ENCODE peak calls at places on chromosomes 1 and 21, in four cellular contexts. G, U, D and P are unnamed samples. For H3K4me1, the result is how much of the 10 kb centered on the place peaks cover.

GRCh38 chr1:182688436-182688835 is 4.0 kb upstream of the RGS8 start:
- DNase-seq in G (no peak), U (no peak), D (no peak), P (peak)

GRCh38 chr1:110672753-110673108 is 2.0 kb downstream of the KCNA3 start:
- DNase-seq in G (no peak), U (no peak), D (no peak), P (peak)

GRCh38 chr1:27253611-27254010 is 19.2 kb downstream of the WDTC1 start:
- DNase-seq in G (no peak), U (no peak), D (no peak), P (no peak)

GRCh38 chr1:174998569-174999215 is 1.1 kb upstream of the CACYBP start:
- DNase-seq in G (peak), U (peak), D (peak), P (peak)

GRCh38 chr1:158095737-158096335 is 84.9 kb upstream of the CD1D start:
- DNase-seq in G (no peak), U (no peak), D (peak), P (peak)

GRCh38 chr1:7616076-7616833 is 154.8 kb upstream of the VAMP3 start:
- DNase-seq in G (no peak), U (peak), D (peak), P (peak)

GRCh38 chr21:42360317-42360716 is 6.0 kb downstream of the TFF1 start:
- DNase-seq in G (no peak), U (no peak), D (no peak), P (no peak)

GRCh38 chr1:47991187-47991586 is 6.0 kb downstream of the TRABD2B start:
- DNase-seq in G (no peak), U (no peak), D (no peak), P (no peak)

GRCh38 chr1:81912383-81912782 is 111.6 kb downstream of the ADGRL2 start:
- DNase-seq in G (no peak), U (no peak), D (no peak), P (peak)

GRCh38 chr1:24007079-24007478 is 27.0 kb upstream of the SRSF10 start:
- DNase-seq in G (no peak), U (no peak), D (no peak), P (no peak)

GRCh38 chr1:197915797-197916686 is 1.1 kb upstream of the LHX9 start:
- DNase-seq in G (no peak), U (no peak), D (peak), P (peak)

GRCh38 chr1:32886012-32886827 is at the start of gene HPCA:
- DNase-seq in G (no peak), U (no peak), D (peak), P (no peak)

GRCh38 chr1:89633745-89634625 is 1.1 kb downstream of the LRRC8C start:
- DNase-seq in G (no peak), U (no peak), D (peak), P (peak)

GRCh38 chr1:33925586-33925985 is 61.7 kb downstream of the HMGB4 start:
- DNase-seq in G (no peak), U (no peak), D (no peak), P (no peak)

GRCh38 chr1:66331641-66332523 is 202.1 kb upstream of the SGIP1 start:
- DNase-seq in G (no peak), U (peak), D (peak), P (peak)

GRCh38 chr1:73576084-73576483 is 621.9 kb downstream of the LRRIQ3 start:
- DNase-seq in G (no peak), U (no peak), D (no peak), P (no peak)

GRCh38 chr1:156115514-156116374 is 1.2 kb downstream of the LMNA start:
- DNase-seq in G (no peak), U (peak), D (peak), P (peak)

GRCh38 chr21:31592501-31592900 is 67.0 kb upstream of the SOD1 start:
- DNase-seq in G (no peak), U (no peak), D (no peak), P (no peak)

GRCh38 chr1:84121360-84121759 is 22.7 kb upstream of the PRKACB start:
- DNase-seq in G (no peak), U (no peak), D (peak), P (no peak)

GRCh38 chr21:14995695-14996490 is 68.9 kb downstream of the NRIP1 start:
- DNase-seq in G (no peak), U (no peak), D (no peak), P (no peak)

GRCh38 chr1:26353210-26353859 is 595 bp downstream of the CRYBG2 start:
- DNase-seq in G (no peak), U (no peak), D (no peak), P (no peak)

GRCh38 chr1:54546651-54547348 is 1.2 kb upstream of the ACOT11 start:
- DNase-seq in G (peak), U (no peak), D (no peak), P (no peak)

GRCh38 chr1:43241352-43241953 is 28.3 kb upstream of the TMEM125 start:
- DNase-seq in G (no peak), U (no peak), D (no peak), P (no peak)

GRCh38 chr1:174883361-174883760 is 116.4 kb upstream of the CACYBP start:
- DNase-seq in G (no peak), U (no peak), D (no peak), P (no peak)

GRCh38 chr1:220219865-220220698 is 52.2 kb downstream of the RAB3GAP2 start:
- DNase-seq in G (no peak), U (no peak), D (no peak), P (no peak)

GRCh38 chr21:21156919-21157318 is 158.7 kb downstream of the NCAM2 start:
- DNase-seq in G (no peak), U (no peak), D (no peak), P (no peak)

GRCh38 chr1:1947493-1947892 is 28.4 kb upstream of the TMEM52 start:
- DNase-seq in G (no peak), U (peak), D (no peak), P (no peak)

GRCh38 chr1:93591833-93592635 is 89.6 kb downstream of the BCAR3 start:
- DNase-seq in G (no peak), U (peak), D (no peak), P (peak)

GRCh38 chr1:17671314-17671705 is 83.8 kb upstream of the ACTL8 start:
- DNase-seq in G (no peak), U (no peak), D (no peak), P (no peak)

GRCh38 chr21:44402323-44403105 is 49.1 kb downstream of the TRPM2 start:
- DNase-seq in G (peak), U (no peak), D (no peak), P (no peak)

GRCh38 chr1:180042994-180043622 is 88.5 kb downstream of the CEP350 start:
- DNase-seq in G (no peak), U (no peak), D (no peak), P (no peak)

GRCh38 chr1:50978852-50979781 is 9.1 kb downstream of the CDKN2C start:
- DNase-seq in G (no peak), U (no peak), D (no peak), P (peak)

GRCh38 chr1:10607228-10607627 is 132.5 kb downstream of the PEX14 start:
- DNase-seq in G (no peak), U (no peak), D (no peak), P (no peak)

GRCh38 chr1:10601342-10602060 is 126.8 kb downstream of the PEX14 start:
- DNase-seq in G (no peak), U (no peak), D (no peak), P (no peak)

GRCh38 chr1:10602936-10603335 is 128.2 kb downstream of the PEX14 start:
- DNase-seq in G (no peak), U (no peak), D (no peak), P (no peak)

GRCh38 chr1:10606070-10606469 is 131.3 kb downstream of the PEX14 start:
- DNase-seq in G (no peak), U (no peak), D (no peak), P (no peak)

GRCh38 chr1:10604966-10605365 is 130.2 kb downstream of the PEX14 start:
- DNase-seq in G (no peak), U (no peak), D (no peak), P (no peak)
- H3K4me1 ChIP-seq in G (under half), U (under half), D (under half), P (under half)

GRCh38 chr1:21925334-21925940 is 11.7 kb downstream of the HSPG2 start:
- DNase-seq in G (no peak), U (no peak), D (no peak), P (no peak)

GRCh38 chr1:21919520-21919919 is 17.6 kb downstream of the HSPG2 start:
- DNase-seq in G (no peak), U (no peak), D (no peak), P (no peak)

GRCh38 chr1:21921100-21921875 is 15.8 kb downstream of the HSPG2 start:
- DNase-seq in G (no peak), U (no peak), D (no peak), P (peak)

GRCh38 chr1:21924503-21925005 is 12.6 kb downstream of the HSPG2 start:
- DNase-seq in G (no peak), U (no peak), D (no peak), P (peak)

DNA sequence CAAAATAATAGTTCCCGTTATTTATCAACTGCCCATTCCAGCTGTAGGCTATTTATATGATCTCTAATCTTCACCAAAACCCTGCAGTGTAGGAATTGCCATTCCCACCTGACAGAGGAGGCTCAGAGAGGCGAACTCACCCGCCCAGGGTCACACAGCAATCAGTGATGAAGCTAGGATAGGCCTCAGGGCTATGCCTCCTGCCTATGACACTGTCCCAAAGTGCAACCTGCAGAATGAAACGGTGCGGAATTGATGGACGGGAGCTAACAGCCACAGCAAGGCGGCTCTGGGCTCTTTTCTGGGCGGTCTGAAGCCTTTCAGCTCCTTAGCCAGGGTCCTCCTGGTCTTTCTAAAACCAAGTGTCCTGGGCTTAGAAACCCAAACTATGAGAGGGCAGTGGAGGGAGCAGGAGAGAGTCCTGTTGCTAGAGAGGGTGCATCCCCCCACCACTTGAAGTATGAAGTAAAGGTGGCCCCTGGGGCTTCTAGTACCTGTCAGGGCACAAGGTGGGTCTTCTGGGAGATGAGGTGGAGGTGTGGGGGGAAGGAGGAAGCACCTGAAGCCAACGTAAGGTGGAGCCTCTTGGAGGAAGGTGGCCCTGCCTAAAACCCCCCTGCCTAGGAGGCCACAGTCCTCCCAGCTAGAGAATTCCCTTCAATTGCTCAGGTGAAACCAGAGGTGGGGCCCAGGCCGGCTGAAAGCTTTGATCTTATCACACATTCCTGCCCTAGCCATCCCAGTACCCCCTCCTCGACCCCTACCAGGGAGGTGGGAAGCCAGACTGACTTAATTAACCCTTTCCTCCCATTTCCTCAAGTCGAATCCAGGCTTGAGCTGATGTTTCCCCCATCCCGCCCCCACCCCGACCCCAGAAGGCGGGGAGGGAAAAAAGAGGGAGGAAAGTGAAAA is 14.8 kb downstream of the HSPG2 start:
- DNase-seq in G (no peak), U (no peak), D (no peak), P (no peak)
- H3K4me1 ChIP-seq in G (half or more), U (under half), D (half or more), P (under half)

DNA sequence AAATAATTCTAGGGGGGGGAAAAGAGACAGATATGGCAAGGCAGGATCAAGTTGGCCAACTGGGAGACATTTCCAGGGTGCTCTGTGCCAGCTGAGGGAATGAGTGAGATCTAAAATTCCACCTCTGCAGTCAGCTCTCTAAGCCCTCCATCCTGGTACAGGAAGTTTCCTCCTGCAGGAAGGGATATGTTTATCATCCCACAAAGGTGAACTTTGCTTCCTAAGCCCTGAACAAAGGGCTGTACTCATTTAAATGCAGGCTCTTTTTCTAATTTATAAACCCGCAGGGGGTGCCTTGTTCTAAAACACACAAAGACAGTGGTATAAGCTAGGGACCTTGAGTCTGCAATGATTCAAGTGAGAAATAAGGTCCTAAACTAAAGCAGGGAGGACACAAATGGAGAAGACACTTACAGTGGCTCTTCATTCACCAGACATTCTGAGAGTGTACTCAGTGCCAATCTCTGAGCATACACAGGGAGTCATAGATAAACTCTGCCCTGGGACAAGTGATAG is 3.6 kb upstream of the TNFSF4 start:
- DNase-seq in G (no peak), U (no peak), D (no peak), P (peak)
- H3K4me1 ChIP-seq in G (under half), U (under half), D (under half), P (under half)

GRCh38 chr1:204709021-204709420 is 23.5 kb upstream of the LRRN2 start:
- DNase-seq in G (no peak), U (no peak), D (no peak), P (no peak)
- H3K4me1 ChIP-seq in G (under half), U (under half), D (under half), P (under half)

DNA sequence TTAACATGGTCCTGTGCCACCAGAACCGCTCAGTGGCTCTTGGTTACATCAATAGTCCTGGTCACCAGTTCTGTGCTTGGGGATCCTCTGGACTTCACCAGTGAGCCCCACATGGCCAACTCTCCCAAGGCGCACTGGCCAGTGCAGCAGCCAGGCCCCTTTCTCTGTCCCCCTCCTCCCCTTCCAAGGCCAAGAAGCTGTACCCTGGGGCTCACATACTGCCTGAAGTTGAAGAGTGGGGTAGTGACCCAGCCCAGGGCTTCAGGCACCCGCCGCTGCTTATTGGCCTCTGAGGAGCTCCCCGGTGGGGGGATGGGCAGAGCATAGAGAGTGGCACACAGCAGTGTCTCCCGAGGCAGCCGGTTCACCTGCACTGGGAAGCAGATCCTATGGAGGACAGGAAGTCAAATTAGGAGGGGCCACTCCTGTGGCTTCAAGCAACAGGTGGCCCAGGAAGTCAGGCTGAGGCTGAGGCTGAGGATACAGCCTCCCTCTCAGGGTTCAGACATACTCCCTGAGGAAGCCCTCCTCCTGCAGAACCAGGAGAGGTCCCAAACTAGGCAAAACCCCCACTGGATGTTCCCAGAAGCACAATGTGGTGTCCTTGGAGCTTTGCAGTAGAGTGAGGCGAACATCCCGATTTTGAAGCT is 38.1 kb upstream of the PPP1R15B start:
- DNase-seq in G (no peak), U (no peak), D (no peak), P (peak)
- H3K4me1 ChIP-seq in G (under half), U (under half), D (under half), P (under half)